ENCODE peak calls at places on chromosome 5, in eight cellular contexts. J, L, S, V, Q, Y, E and F are unnamed samples.

GRCh38 chr5:91384671-91385430 is 1.7 kb upstream of the ARRDC3 start:
- DNase-seq in J (peak), L (peak), S (peak), V (peak), Q (peak), Y (peak), E (no peak), F (no peak)

GRCh38 chr5:38164776-38165399 is 93.5 kb upstream of the EGFLAM start:
- DNase-seq in J (no peak), L (no peak), S (no peak), V (no peak), Q (no peak), Y (no peak), E (no peak), F (no peak)

GRCh38 chr5:133456933-133457402 is 155.4 kb downstream of the FSTL4 start:
- DNase-seq in J (no peak), L (peak), S (peak), V (no peak), Q (no peak), Y (no peak), E (no peak), F (no peak)

GRCh38 chr5:98624145-98624880 is 149.2 kb upstream of the RGMB start:
- DNase-seq in J (no peak), L (no peak), S (no peak), V (peak), Q (no peak), Y (no peak), E (no peak), F (no peak)

GRCh38 chr5:11655681-11656080 is 248.6 kb downstream of the CTNND2 start:
- DNase-seq in J (no peak), L (no peak), S (no peak), V (no peak), Q (no peak), Y (no peak), E (no peak), F (no peak)

GRCh38 chr5:122076669-122077450 is 1.2 kb downstream of the LOX start:
- DNase-seq in J (peak), L (peak), S (peak), V (peak), Q (peak), Y (peak), E (peak), F (no peak)

GRCh38 chr5:6837519-6838110 is 124.4 kb downstream of the TENT4A start:
- DNase-seq in J (no peak), L (no peak), S (peak), V (peak), Q (no peak), Y (no peak), E (no peak), F (no peak)

GRCh38 chr5:137758719-137759312 is 4.7 kb upstream of the HNRNPA0 start:
- DNase-seq in J (no peak), L (no peak), S (no peak), V (peak), Q (no peak), Y (no peak), E (no peak), F (no peak)

GRCh38 chr5:97629281-97629680 is 446.2 kb upstream of the RIOK2 start:
- DNase-seq in J (no peak), L (no peak), S (peak), V (no peak), Q (peak), Y (no peak), E (no peak), F (no peak)

GRCh38 chr5:147426928-147427327 is 82.9 kb downstream of the DPYSL3 start:
- DNase-seq in J (no peak), L (no peak), S (no peak), V (no peak), Q (no peak), Y (no peak), E (no peak), F (no peak)

GRCh38 chr5:81066102-81066501 is 105.9 kb downstream of the RASGRF2 start:
- DNase-seq in J (no peak), L (no peak), S (no peak), V (no peak), Q (no peak), Y (no peak), E (no peak), F (no peak)
- TF ChIP-seq CTCF in J (no peak), L (no peak), S (no peak), V (no peak), Q (no peak), Y (no peak), E (no peak), F (no peak)

DNA sequence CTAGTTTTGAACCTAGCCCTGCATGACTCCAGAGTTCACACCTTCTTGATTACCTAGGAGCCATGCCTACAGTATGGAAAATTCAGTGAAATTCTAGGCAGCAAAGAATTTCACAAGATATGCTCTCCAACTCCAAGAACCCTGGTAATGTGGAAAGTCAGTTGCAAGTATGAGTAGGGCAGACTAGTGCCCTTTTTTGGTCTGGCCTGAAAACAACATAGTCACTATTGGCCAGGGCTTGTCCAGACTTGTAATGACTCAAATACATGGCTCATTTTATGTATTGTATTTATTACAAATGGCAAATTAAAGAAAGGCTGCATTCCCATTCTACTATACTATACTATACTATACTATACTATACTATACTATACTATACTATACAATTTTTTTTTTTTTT is 160.4 kb downstream of the ESM1 start:
- DNase-seq in J (no peak), L (no peak), S (no peak), V (no peak), Q (no peak), Y (no peak), E (no peak), F (no peak)
- TF ChIP-seq CTCF in J (no peak), L (no peak), S (no peak), V (no peak), Q (no peak), Y (no peak), E (no peak), F (no peak)

DNA sequence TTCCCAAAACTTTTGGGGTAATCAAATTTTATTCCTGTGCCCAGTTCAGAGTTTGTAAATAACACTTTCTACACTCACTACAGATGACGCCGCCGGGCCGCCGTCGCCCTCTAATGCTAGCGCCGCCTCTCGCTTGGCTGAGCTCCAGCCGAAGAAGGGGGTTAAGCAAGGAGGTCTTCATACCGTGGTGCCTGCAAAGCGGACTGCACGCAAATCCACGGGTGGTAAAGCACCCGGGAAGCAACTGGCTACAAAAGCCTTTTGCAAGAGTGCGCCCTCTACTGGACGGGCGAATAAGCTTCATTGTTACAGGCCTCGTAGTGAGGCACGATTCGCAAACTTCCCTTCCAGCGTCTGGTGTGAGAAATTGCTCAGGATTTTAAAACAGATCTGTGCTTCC is 280.4 kb downstream of the MEF2C start:
- DNase-seq in J (no peak), L (no peak), S (no peak), V (peak), Q (no peak), Y (no peak), E (no peak), F (no peak)
- TF ChIP-seq CTCF in J (no peak), L (no peak), S (no peak), V (peak), Q (no peak), Y (no peak), E (peak), F (no peak)

DNA sequence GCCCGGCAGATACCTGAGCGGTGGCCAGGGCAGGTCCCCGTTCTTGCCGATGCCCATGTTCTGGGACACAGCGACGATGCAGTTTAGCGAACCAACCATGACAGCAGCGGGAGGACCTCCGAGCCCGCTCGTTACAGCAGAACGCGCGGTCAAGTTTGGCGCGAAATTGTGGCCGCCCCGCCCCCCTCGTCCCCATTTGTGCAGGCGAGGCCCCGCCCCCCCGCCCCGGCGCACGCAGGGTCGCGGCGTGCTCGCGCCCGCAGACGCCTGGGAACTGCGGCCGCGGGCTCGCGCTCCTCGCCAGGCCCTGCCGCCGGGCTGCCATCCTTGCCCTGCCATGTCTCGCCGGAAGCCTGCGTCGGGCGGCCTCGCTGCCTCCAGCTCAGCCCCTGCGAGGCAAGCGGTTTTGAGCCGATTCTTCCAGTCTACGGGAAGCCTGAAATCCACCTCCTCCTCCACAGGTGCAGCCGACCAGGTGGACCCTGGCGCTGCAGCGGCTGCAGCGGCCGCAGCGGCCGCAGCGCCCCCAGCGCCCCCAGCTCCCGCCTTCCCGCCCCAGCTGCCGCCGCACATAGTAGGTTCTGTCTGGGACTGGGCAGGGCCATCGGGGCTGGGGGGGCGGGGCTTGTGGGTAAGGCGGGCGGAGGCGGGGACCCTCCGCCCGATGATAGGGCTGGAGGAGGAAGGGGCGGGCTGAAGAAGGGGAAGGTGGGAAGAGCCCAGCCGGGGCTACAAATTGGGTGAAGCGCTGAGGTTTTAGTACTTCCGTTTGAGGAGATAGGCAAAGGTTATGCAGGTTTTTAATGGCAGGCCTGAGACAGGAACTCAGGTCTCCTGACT is at the start of the genes DHFR and MSH3:
- DNase-seq in J (peak), L (peak), S (peak), V (peak), Q (peak), Y (peak), E (peak), F (peak)
- TF ChIP-seq CTCF in J (no peak), L (no peak), S (no peak), V (peak), Q (no peak), Y (no peak), E (no peak), F (no peak)

GRCh38 chr5:66494437-66494836 is 101.8 kb upstream of the MAST4 start:
- DNase-seq in J (no peak), L (no peak), S (no peak), V (no peak), Q (no peak), Y (no peak), E (no peak), F (no peak)
- TF ChIP-seq CTCF in J (no peak), L (no peak), S (no peak), V (peak), Q (no peak), Y (no peak), E (no peak), F (no peak)